ENCODE peak calls at places on chromosomes 4 and X, in seven cellular contexts. One of them, this sample, is unnamed.

GRCh38 chrX:1400731-1401471 is 9.0 kb upstream of the SLC25A6 start:
- DNase-seq in HCT116: peak; percentile 40
- DNase-seq in PC-9: no peak
- DNase-seq in fibroblast of lung: no peak
- DNase-seq in body of pancreas: peak; percentile 6
- DNase-seq in BE2C: no peak
- DNase-seq in keratinocyte: no peak
- DNase-seq in this sample: no peak

GRCh38 chr4:71290074-71290473 is 48.7 kb upstream of the SLC4A4 start:
- DNase-seq in HCT116: no peak
- DNase-seq in PC-9: no peak
- DNase-seq in fibroblast of lung: peak; percentile 59
- DNase-seq in body of pancreas: no peak
- DNase-seq in BE2C: no peak
- DNase-seq in keratinocyte: no peak
- DNase-seq in this sample: peak; percentile 66

GRCh38 chrX:101659601-101660063 is at the start of gene ARMCX2:
- DNase-seq in HCT116: no peak
- DNase-seq in PC-9: no peak
- DNase-seq in fibroblast of lung: peak; percentile 71
- DNase-seq in body of pancreas: peak; percentile 55
- DNase-seq in BE2C: no peak
- DNase-seq in keratinocyte: no peak
- DNase-seq in this sample: peak; percentile 80

GRCh38 chr4:56375458-56375857 is 11.8 kb downstream of the AASDH start:
- DNase-seq in HCT116: no peak
- DNase-seq in PC-9: no peak
- DNase-seq in fibroblast of lung: no peak
- DNase-seq in body of pancreas: no peak
- DNase-seq in BE2C: no peak
- DNase-seq in keratinocyte: no peak
- DNase-seq in this sample: no peak

GRCh38 chr4:164949448-164950118 is 27.9 kb downstream of the TRIM61 start:
- DNase-seq in HCT116: no peak
- DNase-seq in PC-9: no peak
- DNase-seq in fibroblast of lung: no peak
- DNase-seq in body of pancreas: no peak
- DNase-seq in BE2C: no peak
- DNase-seq in keratinocyte: no peak
- DNase-seq in this sample: peak; percentile 1

GRCh38 chrX:120315776-120316175 is 4.5 kb upstream of the TMEM255A start:
- DNase-seq in HCT116: no peak
- DNase-seq in PC-9: peak; percentile 89
- DNase-seq in fibroblast of lung: no peak
- DNase-seq in body of pancreas: no peak
- DNase-seq in BE2C: no peak
- DNase-seq in keratinocyte: peak; percentile 28
- DNase-seq in this sample: no peak

GRCh38 chrX:20421697-20422096 is 155.0 kb upstream of the RPS6KA3 start:
- DNase-seq in HCT116: no peak
- DNase-seq in PC-9: no peak
- DNase-seq in fibroblast of lung: no peak
- DNase-seq in body of pancreas: no peak
- DNase-seq in BE2C: no peak
- DNase-seq in keratinocyte: no peak
- DNase-seq in this sample: no peak

GRCh38 chr4:48047896-48048295 is 31.3 kb downstream of the NIPAL1 start:
- DNase-seq in HCT116: no peak
- DNase-seq in PC-9: no peak
- DNase-seq in fibroblast of lung: no peak
- DNase-seq in body of pancreas: peak; percentile 73
- DNase-seq in BE2C: no peak
- DNase-seq in keratinocyte: no peak
- DNase-seq in this sample: no peak

GRCh38 chrX:17475820-17476219 is 100.8 kb downstream of the NHS start:
- DNase-seq in HCT116: no peak
- DNase-seq in PC-9: no peak
- DNase-seq in fibroblast of lung: peak; percentile 5
- DNase-seq in body of pancreas: no peak
- DNase-seq in BE2C: no peak
- DNase-seq in keratinocyte: no peak
- DNase-seq in this sample: peak; percentile 22

GRCh38 chrX:13540602-13541001 is 28.8 kb upstream of the EGFL6 start:
- DNase-seq in HCT116: no peak
- DNase-seq in PC-9: no peak
- DNase-seq in fibroblast of lung: no peak
- DNase-seq in body of pancreas: no peak
- DNase-seq in BE2C: no peak
- DNase-seq in keratinocyte: no peak
- DNase-seq in this sample: peak; percentile 28
- H3K27me3 ChIP-seq in HCT116: no peaks in the 10 kb centered on the region
- H3K27me3 ChIP-seq in PC-9: no peaks in the 10 kb centered on the region
- H3K27me3 ChIP-seq in fibroblast of lung: no peaks in the 10 kb centered on the region
- H3K27me3 ChIP-seq in body of pancreas: no peaks in the 10 kb centered on the region
- H3K27me3 ChIP-seq in BE2C: no peaks in the 10 kb centered on the region
- H3K27me3 ChIP-seq in keratinocyte: peaks cover under 1% of the 10 kb centered on the region
- H3K27me3 ChIP-seq in this sample: peaks cover 13% of the 10 kb centered on the region

DNA sequence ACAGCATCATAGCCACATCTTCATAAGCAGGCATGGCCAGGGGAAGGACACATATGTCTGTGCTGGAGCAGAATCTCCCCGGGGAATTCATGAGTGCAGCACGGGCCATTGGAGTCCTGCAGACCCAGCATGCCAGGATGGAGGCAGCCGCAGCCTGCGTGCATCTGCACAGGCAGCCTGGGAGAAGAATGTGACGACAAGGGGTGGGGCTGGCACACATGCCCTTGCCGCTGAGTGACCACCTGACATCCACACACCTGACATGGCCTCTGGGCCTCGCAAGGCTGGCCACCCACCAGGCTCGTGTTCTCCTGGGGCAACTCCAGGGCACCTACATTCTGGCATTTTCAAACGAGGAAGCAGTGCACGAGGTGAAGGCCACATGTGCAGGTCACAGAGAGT is 66.2 kb upstream of the AFAP1 start:
- DNase-seq in HCT116: no peak
- DNase-seq in PC-9: no peak
- DNase-seq in fibroblast of lung: no peak
- DNase-seq in body of pancreas: no peak
- DNase-seq in BE2C: peak; percentile 86
- DNase-seq in keratinocyte: no peak
- DNase-seq in this sample: no peak
- H3K27me3 ChIP-seq in HCT116: no peaks in the 10 kb centered on the region
- H3K27me3 ChIP-seq in PC-9: peaks cover 3% of the 10 kb centered on the region
- H3K27me3 ChIP-seq in fibroblast of lung: peaks cover 1% of the 10 kb centered on the region
- H3K27me3 ChIP-seq in body of pancreas: no peaks in the 10 kb centered on the region
- H3K27me3 ChIP-seq in BE2C: no peaks in the 10 kb centered on the region
- H3K27me3 ChIP-seq in keratinocyte: peaks cover 40% of the 10 kb centered on the region
- H3K27me3 ChIP-seq in this sample: peaks cover 69% of the 10 kb centered on the region

DNA sequence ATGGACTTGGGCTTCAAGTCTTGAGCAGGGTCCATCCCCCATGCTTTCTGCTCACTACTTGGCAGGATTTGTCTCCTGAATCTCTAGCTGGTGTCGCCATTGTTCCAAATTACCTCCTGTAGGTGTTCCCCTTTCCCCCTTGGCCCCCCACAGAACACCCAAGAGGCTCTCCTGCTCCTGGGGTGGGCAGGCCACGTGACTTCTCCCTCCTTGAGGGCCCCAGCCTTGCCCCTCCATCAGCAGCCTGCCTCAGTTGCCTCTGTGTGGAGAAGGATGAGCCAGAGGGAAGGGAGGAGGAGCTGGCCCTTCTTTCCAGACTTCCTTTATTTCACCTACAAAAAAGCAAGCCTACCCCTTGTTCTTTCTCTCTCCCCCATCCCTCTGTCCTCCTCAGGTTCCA is 1.8 kb downstream of the GPR78 start:
- DNase-seq in HCT116: no peak
- DNase-seq in PC-9: no peak
- DNase-seq in fibroblast of lung: no peak
- DNase-seq in body of pancreas: no peak
- DNase-seq in BE2C: no peak
- DNase-seq in keratinocyte: no peak
- DNase-seq in this sample: no peak
- H3K27me3 ChIP-seq in HCT116: peaks cover 28% of the 10 kb centered on the region
- H3K27me3 ChIP-seq in PC-9: no peaks in the 10 kb centered on the region
- H3K27me3 ChIP-seq in fibroblast of lung: peaks cover 12% of the 10 kb centered on the region
- H3K27me3 ChIP-seq in body of pancreas: no peaks in the 10 kb centered on the region
- H3K27me3 ChIP-seq in BE2C: peaks cover 20% of the 10 kb centered on the region
- H3K27me3 ChIP-seq in keratinocyte: peaks cover 11% of the 10 kb centered on the region
- H3K27me3 ChIP-seq in this sample: peaks cover 87% of the 10 kb centered on the region

DNA sequence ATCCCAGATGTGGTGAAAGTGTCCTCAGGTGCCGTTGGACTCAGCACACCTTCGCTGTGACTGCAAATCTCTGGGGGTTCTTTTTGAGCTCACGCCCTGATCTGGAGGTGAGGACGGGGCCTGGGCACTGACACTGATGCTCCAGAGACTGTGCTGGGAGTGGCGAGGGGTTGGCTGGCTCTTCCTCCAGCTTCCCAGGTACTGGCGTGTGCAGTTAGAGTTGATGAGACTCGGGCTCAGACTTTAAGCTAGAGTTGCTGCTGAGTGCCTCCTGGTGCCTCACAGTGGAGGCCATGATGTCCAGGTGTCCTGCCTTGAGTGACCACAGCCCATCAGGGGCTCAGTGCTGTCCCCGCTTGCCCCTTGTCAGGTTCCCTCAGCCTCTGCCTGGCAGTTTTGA is 16.3 kb downstream of the SPON2 start:
- DNase-seq in HCT116: no peak
- DNase-seq in PC-9: no peak
- DNase-seq in fibroblast of lung: no peak
- DNase-seq in body of pancreas: no peak
- DNase-seq in BE2C: no peak
- DNase-seq in keratinocyte: no peak
- DNase-seq in this sample: no peak
- H3K27me3 ChIP-seq in HCT116: peaks cover 26% of the 10 kb centered on the region
- H3K27me3 ChIP-seq in PC-9: peaks cover 67% of the 10 kb centered on the region
- H3K27me3 ChIP-seq in fibroblast of lung: peaks cover 10% of the 10 kb centered on the region
- H3K27me3 ChIP-seq in body of pancreas: no peaks in the 10 kb centered on the region
- H3K27me3 ChIP-seq in BE2C: peaks cover 76% of the 10 kb centered on the region
- H3K27me3 ChIP-seq in keratinocyte: peaks cover 11% of the 10 kb centered on the region
- H3K27me3 ChIP-seq in this sample: peaks cover 5% of the 10 kb centered on the region

GRCh38 chrX:107752714-107753113 is 22.9 kb downstream of the TSC22D3 start:
- DNase-seq in HCT116: no peak
- DNase-seq in PC-9: no peak
- DNase-seq in fibroblast of lung: no peak
- DNase-seq in body of pancreas: no peak
- DNase-seq in BE2C: no peak
- DNase-seq in keratinocyte: no peak
- DNase-seq in this sample: no peak

GRCh38 chrX:107750263-107750662 is 25.3 kb downstream of the TSC22D3 start:
- DNase-seq in HCT116: no peak
- DNase-seq in PC-9: no peak
- DNase-seq in fibroblast of lung: no peak
- DNase-seq in body of pancreas: no peak
- DNase-seq in BE2C: no peak
- DNase-seq in keratinocyte: no peak
- DNase-seq in this sample: no peak

GRCh38 chrX:107751127-107751526 is 24.5 kb downstream of the TSC22D3 start:
- DNase-seq in HCT116: no peak
- DNase-seq in PC-9: no peak
- DNase-seq in fibroblast of lung: no peak
- DNase-seq in body of pancreas: no peak
- DNase-seq in BE2C: no peak
- DNase-seq in keratinocyte: no peak
- DNase-seq in this sample: no peak

GRCh38 chrX:107753186-107753585 is 22.4 kb downstream of the TSC22D3 start:
- DNase-seq in HCT116: no peak
- DNase-seq in PC-9: no peak
- DNase-seq in fibroblast of lung: peak; percentile 33
- DNase-seq in body of pancreas: no peak
- DNase-seq in BE2C: no peak
- DNase-seq in keratinocyte: no peak
- DNase-seq in this sample: no peak

GRCh38 chrX:107752037-107752436 is 23.6 kb downstream of the TSC22D3 start:
- DNase-seq in HCT116: no peak
- DNase-seq in PC-9: no peak
- DNase-seq in fibroblast of lung: no peak
- DNase-seq in body of pancreas: no peak
- DNase-seq in BE2C: no peak
- DNase-seq in keratinocyte: no peak
- DNase-seq in this sample: no peak
- H3K27me3 ChIP-seq in HCT116: no peaks in the 10 kb centered on the region
- H3K27me3 ChIP-seq in PC-9: no peaks in the 10 kb centered on the region
- H3K27me3 ChIP-seq in fibroblast of lung: no peaks in the 10 kb centered on the region
- H3K27me3 ChIP-seq in body of pancreas: no peaks in the 10 kb centered on the region
- H3K27me3 ChIP-seq in BE2C: no peaks in the 10 kb centered on the region
- H3K27me3 ChIP-seq in keratinocyte: peaks cover 4% of the 10 kb centered on the region
- H3K27me3 ChIP-seq in this sample: peaks cover 80% of the 10 kb centered on the region

GRCh38 chr4:46051392-46051791 is 72.5 kb downstream of the GABRG1 start:
- DNase-seq in HCT116: no peak
- DNase-seq in PC-9: no peak
- DNase-seq in fibroblast of lung: no peak
- DNase-seq in body of pancreas: no peak
- DNase-seq in BE2C: no peak
- DNase-seq in keratinocyte: no peak
- DNase-seq in this sample: no peak
- H3K27me3 ChIP-seq in HCT116: no peaks in the 10 kb centered on the region
- H3K27me3 ChIP-seq in PC-9: no peaks in the 10 kb centered on the region
- H3K27me3 ChIP-seq in fibroblast of lung: no peaks in the 10 kb centered on the region
- H3K27me3 ChIP-seq in body of pancreas: no peaks in the 10 kb centered on the region
- H3K27me3 ChIP-seq in BE2C: no peaks in the 10 kb centered on the region
- H3K27me3 ChIP-seq in keratinocyte: no peaks in the 10 kb centered on the region
- H3K27me3 ChIP-seq in this sample: no peaks in the 10 kb centered on the region

DNA sequence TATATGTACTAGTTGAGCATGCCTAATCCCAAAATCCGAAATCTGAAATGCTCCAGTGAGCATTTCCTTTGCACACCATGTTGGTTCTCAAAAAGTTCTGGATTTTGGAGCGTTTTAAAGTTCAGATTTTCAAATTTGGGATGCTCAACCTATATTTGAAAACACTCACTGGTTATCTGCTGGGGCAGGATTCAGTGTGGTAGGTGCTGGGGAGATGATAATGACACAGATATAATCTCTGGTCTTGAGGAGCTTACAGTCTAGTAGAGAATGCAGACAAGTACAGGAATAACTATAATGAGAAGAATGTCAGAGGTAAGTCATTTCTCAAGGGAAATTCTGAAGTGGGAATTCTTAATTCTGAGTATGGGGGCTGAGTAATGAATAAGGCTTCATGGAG is 59.4 kb upstream of the CITED1 start:
- DNase-seq in HCT116: no peak
- DNase-seq in PC-9: no peak
- DNase-seq in fibroblast of lung: no peak
- DNase-seq in body of pancreas: no peak
- DNase-seq in BE2C: no peak
- DNase-seq in keratinocyte: no peak
- DNase-seq in this sample: no peak
- H3K27me3 ChIP-seq in HCT116: no peaks in the 10 kb centered on the region
- H3K27me3 ChIP-seq in PC-9: no peaks in the 10 kb centered on the region
- H3K27me3 ChIP-seq in fibroblast of lung: no peaks in the 10 kb centered on the region
- H3K27me3 ChIP-seq in body of pancreas: no peaks in the 10 kb centered on the region
- H3K27me3 ChIP-seq in BE2C: no peaks in the 10 kb centered on the region
- H3K27me3 ChIP-seq in keratinocyte: peaks cover 9% of the 10 kb centered on the region
- H3K27me3 ChIP-seq in this sample: peaks cover 17% of the 10 kb centered on the region